ENCODE peak calls at places on chromosomes 3 and 15, in eight cellular contexts. T is endothelial cell; Y is stimulated activated CD4-positive, alpha-beta T cell treated with anti-CD3 and anti-CD28 coated beads, Interleukin-12 subunit alpha, Interleukin-12 subunit beta, amount 100 ng/mL, for 24 hours; J is activated naive CD4-positive, alpha-beta T cell; O is anterior cingulate cortex; G is cardiac fibroblast; L is GM23248; V is ecto neural progenitor cell. B is an unnamed sample.

GRCh38 chr15:63605816-63606215 is 8.6 kb downstream of the FBXL22 start:
- DNase-seq in J (peak; percentile 37), L (no peak), T (no peak), Y (peak; percentile 43), V (no peak), O (no peak), G (peak; percentile 15), B (no peak)

GRCh38 chr3:108951802-108952474 is 1.7 kb downstream of the GUCA1C start:
- DNase-seq in G (no peak), Y (no peak), O (no peak), J (no peak), V (no peak), L (no peak), T (no peak), B (peak; percentile 46)

GRCh38 chr15:26882616-26883365 is 15.9 kb downstream of the GABRA5 start:
- DNase-seq in O (no peak), V (no peak), J (no peak), Y (no peak), T (no peak), G (no peak), L (no peak), B (no peak)

GRCh38 chr3:112623717-112624116 is 17.2 kb downstream of the CCDC80 start:
- DNase-seq in G (no peak), O (no peak), V (no peak), Y (no peak), L (peak; percentile 38), T (no peak), J (no peak), B (no peak)

GRCh38 chr3:53032609-53033008 is 13.3 kb downstream of the SFMBT1 start:
- DNase-seq in G (no peak), Y (no peak), V (no peak), J (no peak), O (no peak), T (no peak), L (no peak), B (no peak)

GRCh38 chr3:34284959-34285358 is 486.5 kb downstream of the PDCD6IP start:
- DNase-seq in O (no peak), V (no peak), G (no peak), T (no peak), Y (no peak), J (no peak), L (no peak), B (no peak)

GRCh38 chr3:59575113-59576001 is 525.5 kb upstream of the CFAP20DC start:
- DNase-seq in O (peak; percentile 74), Y (peak; percentile 71), J (peak; percentile 86), L (peak; percentile 76), V (peak; percentile 88), T (peak; percentile 87), G (peak; percentile 77), B (peak; percentile 89)

GRCh38 chr3:45079715-45080114 is 53.6 kb downstream of the CLEC3B start:
- DNase-seq in T (no peak), V (no peak), G (no peak), O (no peak), L (no peak), Y (no peak), J (no peak), B (no peak)

GRCh38 chr3:195030791-195031321 is 240.1 kb downstream of the XXYLT1 start:
- DNase-seq in O (no peak), V (no peak), Y (no peak), J (no peak), T (no peak), L (no peak), G (no peak), B (no peak)

GRCh38 chr15:95994418-95994817 is 336.1 kb upstream of the NR2F2 start:
- DNase-seq in G (peak; percentile 42), O (peak; percentile 2), V (no peak), Y (no peak), J (no peak), T (no peak), L (peak; percentile 77), B (no peak)

GRCh38 chr3:10093678-10094077 is 14.4 kb downstream of the FANCD2OS start:
- DNase-seq in O (no peak), T (no peak), Y (no peak), G (no peak), J (no peak), L (peak; percentile 9), V (no peak), B (no peak)

B was measured in retina.